ENCODE peak calls at places on chromosome 9, in eight cellular contexts. One of them, this sample, is unnamed.

GRCh38 chr9:134175808-134176598 is 11.6 kb upstream of the RNU6ATAC start:
- DNase-seq in Calu3: no peak
- DNase-seq in HFFc6: no peak
- DNase-seq in CD4-positive, alpha-beta T cell: no peak
- DNase-seq in OCI-LY7: no peak
- DNase-seq in mucosa of descending colon: no peak
- DNase-seq in foreskin fibroblast: no peak
- DNase-seq in GM20000: no peak
- DNase-seq in this sample: no peak

GRCh38 chr9:85224301-85224700 is 517.5 kb downstream of the AGTPBP1 start:
- DNase-seq in Calu3: no peak
- DNase-seq in HFFc6: peak
- DNase-seq in CD4-positive, alpha-beta T cell: no peak
- DNase-seq in OCI-LY7: no peak
- DNase-seq in mucosa of descending colon: no peak
- DNase-seq in foreskin fibroblast: no peak
- DNase-seq in GM20000: no peak
- DNase-seq in this sample: no peak

GRCh38 chr9:70902705-70903131 is 218.7 kb downstream of the TRPM3 start:
- DNase-seq in Calu3: peak
- DNase-seq in HFFc6: peak
- DNase-seq in CD4-positive, alpha-beta T cell: no peak
- DNase-seq in OCI-LY7: no peak
- DNase-seq in mucosa of descending colon: no peak
- DNase-seq in foreskin fibroblast: peak
- DNase-seq in GM20000: no peak
- DNase-seq in this sample: no peak

GRCh38 chr9:73806876-73807275 is 655.2 kb downstream of the ANXA1 start:
- DNase-seq in Calu3: no peak
- DNase-seq in HFFc6: no peak
- DNase-seq in CD4-positive, alpha-beta T cell: no peak
- DNase-seq in OCI-LY7: no peak
- DNase-seq in mucosa of descending colon: no peak
- DNase-seq in foreskin fibroblast: no peak
- DNase-seq in GM20000: no peak
- DNase-seq in this sample: no peak

GRCh38 chr9:128902351-128903078 is 18.3 kb upstream of the PHYHD1 start:
- DNase-seq in Calu3: peak
- DNase-seq in HFFc6: no peak
- DNase-seq in CD4-positive, alpha-beta T cell: peak
- DNase-seq in OCI-LY7: peak
- DNase-seq in mucosa of descending colon: peak
- DNase-seq in foreskin fibroblast: no peak
- DNase-seq in GM20000: peak
- DNase-seq in this sample: peak

GRCh38 chr9:133114451-133114885 is 6.6 kb downstream of the RALGDS start:
- DNase-seq in Calu3: no peak
- DNase-seq in HFFc6: peak
- DNase-seq in CD4-positive, alpha-beta T cell: no peak
- DNase-seq in OCI-LY7: no peak
- DNase-seq in mucosa of descending colon: no peak
- DNase-seq in foreskin fibroblast: peak
- DNase-seq in GM20000: no peak
- DNase-seq in this sample: no peak

GRCh38 chr9:21056931-21057330 is 20.8 kb downstream of the IFNB1 start:
- DNase-seq in Calu3: no peak
- DNase-seq in HFFc6: peak
- DNase-seq in CD4-positive, alpha-beta T cell: no peak
- DNase-seq in OCI-LY7: no peak
- DNase-seq in mucosa of descending colon: no peak
- DNase-seq in foreskin fibroblast: peak
- DNase-seq in GM20000: no peak
- DNase-seq in this sample: no peak

GRCh38 chr9:127817881-127818434 is 15.3 kb downstream of the FPGS start:
- DNase-seq in Calu3: no peak
- DNase-seq in HFFc6: no peak
- DNase-seq in CD4-positive, alpha-beta T cell: no peak
- DNase-seq in OCI-LY7: no peak
- DNase-seq in mucosa of descending colon: no peak
- DNase-seq in foreskin fibroblast: no peak
- DNase-seq in GM20000: no peak
- DNase-seq in this sample: no peak

GRCh38 chr9:90285946-90286345 is 356.7 kb downstream of the DIRAS2 start:
- DNase-seq in Calu3: no peak
- DNase-seq in HFFc6: no peak
- DNase-seq in CD4-positive, alpha-beta T cell: no peak
- DNase-seq in OCI-LY7: no peak
- DNase-seq in mucosa of descending colon: no peak
- DNase-seq in foreskin fibroblast: no peak
- DNase-seq in GM20000: no peak
- DNase-seq in this sample: no peak

GRCh38 chr9:70205366-70206020 is 53.3 kb upstream of the SMC5 start:
- DNase-seq in Calu3: no peak
- DNase-seq in HFFc6: no peak
- DNase-seq in CD4-positive, alpha-beta T cell: no peak
- DNase-seq in OCI-LY7: no peak
- DNase-seq in mucosa of descending colon: no peak
- DNase-seq in foreskin fibroblast: no peak
- DNase-seq in GM20000: no peak
- DNase-seq in this sample: no peak

GRCh38 chr9:138073408-138073807 is 195.8 kb downstream of the CACNA1B start:
- DNase-seq in Calu3: no peak
- DNase-seq in HFFc6: no peak
- DNase-seq in CD4-positive, alpha-beta T cell: no peak
- DNase-seq in OCI-LY7: no peak
- DNase-seq in mucosa of descending colon: no peak
- DNase-seq in foreskin fibroblast: no peak
- DNase-seq in GM20000: no peak
- DNase-seq in this sample: peak

GRCh38 chr9:94301577-94301976 is 26.9 kb downstream of the NUTM2F start:
- DNase-seq in Calu3: no peak
- DNase-seq in HFFc6: no peak
- DNase-seq in CD4-positive, alpha-beta T cell: no peak
- DNase-seq in OCI-LY7: no peak
- DNase-seq in mucosa of descending colon: no peak
- DNase-seq in foreskin fibroblast: no peak
- DNase-seq in GM20000: no peak
- DNase-seq in this sample: no peak

GRCh38 chr9:93223241-93224180 is 39.6 kb downstream of the WNK2 start:
- DNase-seq in Calu3: peak
- DNase-seq in HFFc6: peak
- DNase-seq in CD4-positive, alpha-beta T cell: no peak
- DNase-seq in OCI-LY7: no peak
- DNase-seq in mucosa of descending colon: peak
- DNase-seq in foreskin fibroblast: peak
- DNase-seq in GM20000: no peak
- DNase-seq in this sample: no peak

GRCh38 chr9:130119521-130120206 is 52.5 kb upstream of the NCS1 start:
- DNase-seq in Calu3: no peak
- DNase-seq in HFFc6: no peak
- DNase-seq in CD4-positive, alpha-beta T cell: no peak
- DNase-seq in OCI-LY7: no peak
- DNase-seq in mucosa of descending colon: no peak
- DNase-seq in foreskin fibroblast: no peak
- DNase-seq in GM20000: no peak
- DNase-seq in this sample: no peak

DNA sequence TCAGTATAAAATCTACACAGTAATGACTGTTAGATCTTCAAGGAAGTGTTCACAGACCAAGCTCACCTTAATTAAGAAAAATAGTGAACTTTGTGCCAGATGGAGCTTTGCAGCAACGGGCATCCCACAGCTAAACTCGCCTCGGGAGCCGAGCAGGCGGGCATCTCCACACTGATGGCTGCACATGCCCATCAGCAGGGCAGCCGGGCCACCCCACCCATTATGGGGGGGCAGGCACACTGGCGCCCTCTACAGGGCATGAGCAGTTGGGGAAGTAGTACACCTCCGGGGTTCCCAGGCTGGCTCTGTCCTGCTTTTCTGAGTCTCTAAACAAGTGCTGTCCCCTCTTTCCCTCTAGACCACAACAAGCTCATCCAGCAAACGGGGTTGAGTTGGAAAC is 21.6 kb downstream of the ANKS6 start:
- DNase-seq in Calu3: no peak
- DNase-seq in HFFc6: no peak
- DNase-seq in CD4-positive, alpha-beta T cell: no peak
- DNase-seq in OCI-LY7: no peak
- DNase-seq in mucosa of descending colon: no peak
- DNase-seq in foreskin fibroblast: no peak
- DNase-seq in GM20000: no peak
- DNase-seq in this sample: no peak
- TF ChIP-seq CTCF in Calu3: peak
- TF ChIP-seq CTCF in HFFc6: peak
- TF ChIP-seq CTCF in CD4-positive, alpha-beta T cell: peak
- TF ChIP-seq CTCF in OCI-LY7: peak
- TF ChIP-seq CTCF in mucosa of descending colon: no peak
- TF ChIP-seq CTCF in foreskin fibroblast: peak
- TF ChIP-seq CTCF in GM20000: no peak
- TF ChIP-seq CTCF in this sample: peak

GRCh38 chr9:112115109-112115508 is 60.0 kb downstream of the SUSD1 start:
- DNase-seq in Calu3: no peak
- DNase-seq in HFFc6: no peak
- DNase-seq in CD4-positive, alpha-beta T cell: no peak
- DNase-seq in OCI-LY7: no peak
- DNase-seq in mucosa of descending colon: no peak
- DNase-seq in foreskin fibroblast: no peak
- DNase-seq in GM20000: no peak
- DNase-seq in this sample: no peak

GRCh38 chr9:112110773-112111106 is 64.4 kb downstream of the SUSD1 start:
- DNase-seq in Calu3: no peak
- DNase-seq in HFFc6: no peak
- DNase-seq in CD4-positive, alpha-beta T cell: no peak
- DNase-seq in OCI-LY7: no peak
- DNase-seq in mucosa of descending colon: no peak
- DNase-seq in foreskin fibroblast: no peak
- DNase-seq in GM20000: no peak
- DNase-seq in this sample: no peak

GRCh38 chr9:112111461-112111860 is 63.6 kb downstream of the SUSD1 start:
- DNase-seq in Calu3: no peak
- DNase-seq in HFFc6: no peak
- DNase-seq in CD4-positive, alpha-beta T cell: no peak
- DNase-seq in OCI-LY7: no peak
- DNase-seq in mucosa of descending colon: no peak
- DNase-seq in foreskin fibroblast: no peak
- DNase-seq in GM20000: no peak
- DNase-seq in this sample: no peak

GRCh38 chr9:112112519-112112918 is 62.6 kb downstream of the SUSD1 start:
- DNase-seq in Calu3: peak
- DNase-seq in HFFc6: peak
- DNase-seq in CD4-positive, alpha-beta T cell: no peak
- DNase-seq in OCI-LY7: no peak
- DNase-seq in mucosa of descending colon: no peak
- DNase-seq in foreskin fibroblast: peak
- DNase-seq in GM20000: no peak
- DNase-seq in this sample: no peak

DNA sequence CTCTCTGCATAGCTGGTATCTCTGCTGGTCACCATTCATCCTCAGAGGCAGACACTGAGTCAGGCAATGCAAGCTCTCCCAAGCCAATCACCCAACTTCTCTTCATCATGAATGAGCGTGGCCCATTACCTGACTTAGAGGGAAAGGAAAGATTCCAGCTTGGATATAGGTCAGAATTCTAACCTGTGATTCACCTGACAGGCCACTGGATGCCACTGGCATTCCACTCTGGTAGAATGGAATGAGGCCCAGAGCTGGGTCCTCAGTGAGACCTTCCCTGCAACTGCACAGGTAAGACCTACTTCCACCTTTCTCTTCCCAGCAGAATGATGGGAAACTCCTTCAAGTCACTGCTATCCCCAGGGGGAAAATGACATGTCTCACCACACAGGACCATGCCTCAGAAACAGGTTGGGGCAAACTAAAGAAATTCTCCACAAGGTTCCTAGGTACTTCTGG is 62.1 kb downstream of the SUSD1 start:
- DNase-seq in Calu3: peak
- DNase-seq in HFFc6: no peak
- DNase-seq in CD4-positive, alpha-beta T cell: peak
- DNase-seq in OCI-LY7: peak
- DNase-seq in mucosa of descending colon: no peak
- DNase-seq in foreskin fibroblast: no peak
- DNase-seq in GM20000: peak
- DNase-seq in this sample: no peak
- TF ChIP-seq CTCF in Calu3: no peak
- TF ChIP-seq CTCF in HFFc6: peak
- TF ChIP-seq CTCF in CD4-positive, alpha-beta T cell: peak
- TF ChIP-seq CTCF in OCI-LY7: peak
- TF ChIP-seq CTCF in mucosa of descending colon: no peak
- TF ChIP-seq CTCF in foreskin fibroblast: no peak
- TF ChIP-seq CTCF in GM20000: peak
- TF ChIP-seq CTCF in this sample: peak

GRCh38 chr9:78767449-78767848 is 470.5 kb downstream of the PSAT1 start:
- DNase-seq in Calu3: no peak
- DNase-seq in HFFc6: no peak
- DNase-seq in CD4-positive, alpha-beta T cell: no peak
- DNase-seq in OCI-LY7: no peak
- DNase-seq in mucosa of descending colon: no peak
- DNase-seq in foreskin fibroblast: no peak
- DNase-seq in GM20000: no peak
- DNase-seq in this sample: no peak

GRCh38 chr9:78775211-78775610 is 478.3 kb downstream of the PSAT1 start:
- DNase-seq in Calu3: no peak
- DNase-seq in HFFc6: no peak
- DNase-seq in CD4-positive, alpha-beta T cell: no peak
- DNase-seq in OCI-LY7: no peak
- DNase-seq in mucosa of descending colon: no peak
- DNase-seq in foreskin fibroblast: no peak
- DNase-seq in GM20000: no peak
- DNase-seq in this sample: no peak

GRCh38 chr9:78765861-78766260 is 468.9 kb downstream of the PSAT1 start:
- DNase-seq in Calu3: no peak
- DNase-seq in HFFc6: no peak
- DNase-seq in CD4-positive, alpha-beta T cell: no peak
- DNase-seq in OCI-LY7: no peak
- DNase-seq in mucosa of descending colon: no peak
- DNase-seq in foreskin fibroblast: no peak
- DNase-seq in GM20000: no peak
- DNase-seq in this sample: no peak

GRCh38 chr9:78769684-78770083 is 472.8 kb downstream of the PSAT1 start:
- DNase-seq in Calu3: no peak
- DNase-seq in HFFc6: peak
- DNase-seq in CD4-positive, alpha-beta T cell: no peak
- DNase-seq in OCI-LY7: no peak
- DNase-seq in mucosa of descending colon: no peak
- DNase-seq in foreskin fibroblast: no peak
- DNase-seq in GM20000: no peak
- DNase-seq in this sample: no peak
- TF ChIP-seq CTCF in Calu3: no peak
- TF ChIP-seq CTCF in HFFc6: no peak
- TF ChIP-seq CTCF in CD4-positive, alpha-beta T cell: no peak
- TF ChIP-seq CTCF in OCI-LY7: no peak
- TF ChIP-seq CTCF in mucosa of descending colon: no peak
- TF ChIP-seq CTCF in foreskin fibroblast: no peak
- TF ChIP-seq CTCF in GM20000: no peak
- TF ChIP-seq CTCF in this sample: no peak

DNA sequence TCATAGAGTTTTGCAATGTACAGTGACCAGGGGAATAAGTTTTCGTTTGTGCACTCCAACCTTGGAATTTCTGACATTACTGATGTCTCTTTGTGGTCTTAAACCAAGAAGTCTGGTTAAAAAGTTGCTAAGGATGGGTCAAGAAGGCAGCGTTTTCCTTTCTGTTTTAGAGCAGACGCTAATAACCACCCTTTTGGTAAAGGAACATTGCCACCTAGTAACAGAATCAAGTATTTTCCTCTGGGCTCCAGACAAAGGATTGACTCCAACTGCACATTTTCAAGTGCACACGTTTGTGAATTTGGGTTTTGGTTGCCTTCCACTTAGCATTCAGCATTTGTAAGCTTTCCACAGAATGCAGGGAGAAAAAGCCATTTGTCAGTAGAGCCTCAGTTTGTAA is 22.2 kb upstream of the CEP78 start:
- DNase-seq in Calu3: no peak
- DNase-seq in HFFc6: peak
- DNase-seq in CD4-positive, alpha-beta T cell: no peak
- DNase-seq in OCI-LY7: peak
- DNase-seq in mucosa of descending colon: no peak
- DNase-seq in foreskin fibroblast: no peak
- DNase-seq in GM20000: no peak
- DNase-seq in this sample: no peak
- TF ChIP-seq CTCF in Calu3: no peak
- TF ChIP-seq CTCF in HFFc6: peak
- TF ChIP-seq CTCF in CD4-positive, alpha-beta T cell: peak
- TF ChIP-seq CTCF in OCI-LY7: peak
- TF ChIP-seq CTCF in mucosa of descending colon: no peak
- TF ChIP-seq CTCF in foreskin fibroblast: no peak
- TF ChIP-seq CTCF in GM20000: no peak
- TF ChIP-seq CTCF in this sample: peak

This sample was measured in natural killer cell.